ENCODE peak calls at places on chromosomes 3 and 15, in five cellular contexts. G is K562, X is fibroblast of lung, I is choroid plexus epithelial cell, Y is GM12878. E is an unnamed sample.

GRCh38 chr3:39548282-39548681 is 80.8 kb downstream of the MOBP start:
- DNase-seq in G (no peak), X (no peak), I (peak; percentile 28), Y (no peak), E (peak; percentile 35)

GRCh38 chr3:9222049-9222448 is 27.4 kb downstream of the SRGAP3 start:
- DNase-seq in G (no peak), X (no peak), I (no peak), Y (no peak), E (no peak)

GRCh38 chr15:97692317-97693015 is 268.0 kb upstream of the ARRDC4 start:
- DNase-seq in G (no peak), X (no peak), I (no peak), Y (no peak), E (no peak)

GRCh38 chr15:67149859-67150824 is 84.7 kb downstream of the SMAD3 start:
- DNase-seq in G (peak; percentile 60), X (peak; percentile 99), I (peak; percentile 99), Y (peak; percentile 51), E (peak; percentile 97)

GRCh38 chr3:157156844-157157635 is 2.9 kb downstream of the CCNL1 start:
- DNase-seq in G (peak; percentile 35), X (peak; percentile 40), I (no peak), Y (no peak), E (no peak)

GRCh38 chr3:116111765-116112164 is 333.5 kb downstream of the LSAMP start:
- DNase-seq in G (no peak), X (no peak), I (no peak), Y (no peak), E (no peak)

GRCh38 chr3:138089091-138089490 is 26.3 kb downstream of the DZIP1L start:
- DNase-seq in G (no peak), X (peak; percentile 64), I (peak; percentile 63), Y (no peak), E (peak; percentile 78)

GRCh38 chr15:75063889-75064288 is 40.5 kb downstream of the PPCDC start:
- DNase-seq in G (no peak), X (no peak), I (no peak), Y (no peak), E (no peak)

GRCh38 chr15:75904241-75904631 is 558 bp downstream of the FBXO22 start:
- DNase-seq in G (no peak), X (peak; percentile 51), I (peak; percentile 59), Y (no peak), E (peak; percentile 57)

GRCh38 chr3:43870844-43871626 is 180.3 kb downstream of the ABHD5 start:
- DNase-seq in G (no peak), X (peak; percentile 18), I (no peak), Y (no peak), E (no peak)

GRCh38 chr3:128188958-128189357 is 35.7 kb downstream of the EEFSEC start:
- DNase-seq in G (no peak), X (peak; percentile 25), I (no peak), Y (no peak), E (no peak)

GRCh38 chr15:32993285-32993684 is 201.2 kb downstream of the FMN1 start:
- DNase-seq in G (no peak), X (no peak), I (peak; percentile 60), Y (no peak), E (peak; percentile 29)

GRCh38 chr15:92617197-92618037 is 38.2 kb downstream of the FAM174B start:
- DNase-seq in G (peak; percentile 87), X (peak; percentile 87), I (peak; percentile 94), Y (no peak), E (no peak)

GRCh38 chr3:148999806-149000205 is 8.5 kb downstream of the GYG1 start:
- DNase-seq in G (no peak), X (peak; percentile 27), I (peak; percentile 73), Y (no peak), E (no peak)

GRCh38 chr15:77834276-77834990 is 201.7 kb upstream of the LINGO1 start:
- DNase-seq in G (no peak), X (no peak), I (no peak), Y (no peak), E (no peak)

GRCh38 chr3:185312006-185312405 is 50.9 kb upstream of the MAP3K13 start:
- DNase-seq in G (no peak), X (no peak), I (no peak), Y (no peak), E (no peak)

GRCh38 chr3:152026033-152026556 is 152.7 kb downstream of the SUCNR1 start:
- DNase-seq in G (no peak), X (peak; percentile 85), I (peak; percentile 89), Y (no peak), E (peak; percentile 66)

GRCh38 chr3:100463646-100464155 is 28.7 kb upstream of the TMEM45A start:
- DNase-seq in G (no peak), X (peak; percentile 11), I (no peak), Y (no peak), E (no peak)

GRCh38 chr15:57586661-57587404 is 4.9 kb upstream of the MYZAP start:
- DNase-seq in G (no peak), X (no peak), I (no peak), Y (no peak), E (no peak)

GRCh38 chr15:73957276-73957675 is 31.0 kb downstream of the LOXL1 start:
- DNase-seq in G (no peak), X (no peak), I (no peak), Y (no peak), E (no peak)

GRCh38 chr3:18538463-18538862 is 113.3 kb upstream of the SATB1 start:
- DNase-seq in G (no peak), X (no peak), I (no peak), Y (no peak), E (no peak)

GRCh38 chr15:33908396-33908795 is 59.9 kb upstream of the CHRM5 start:
- DNase-seq in G (no peak), X (peak; percentile 71), I (peak; percentile 28), Y (no peak), E (peak; percentile 15)

GRCh38 chr15:32659340-32659831 is 17.9 kb downstream of the SCG5 start:
- DNase-seq in G (no peak), X (peak; percentile 84), I (peak; percentile 57), Y (no peak), E (peak; percentile 85)

GRCh38 chr15:92418864-92419263 is 25.2 kb downstream of the ST8SIA2 start:
- DNase-seq in G (peak; percentile 27), X (no peak), I (no peak), Y (no peak), E (no peak)

GRCh38 chr15:95470997-95471692 is 859.4 kb upstream of the NR2F2 start:
- DNase-seq in G (no peak), X (peak; percentile 55), I (peak; percentile 87), Y (no peak), E (no peak)

DNA sequence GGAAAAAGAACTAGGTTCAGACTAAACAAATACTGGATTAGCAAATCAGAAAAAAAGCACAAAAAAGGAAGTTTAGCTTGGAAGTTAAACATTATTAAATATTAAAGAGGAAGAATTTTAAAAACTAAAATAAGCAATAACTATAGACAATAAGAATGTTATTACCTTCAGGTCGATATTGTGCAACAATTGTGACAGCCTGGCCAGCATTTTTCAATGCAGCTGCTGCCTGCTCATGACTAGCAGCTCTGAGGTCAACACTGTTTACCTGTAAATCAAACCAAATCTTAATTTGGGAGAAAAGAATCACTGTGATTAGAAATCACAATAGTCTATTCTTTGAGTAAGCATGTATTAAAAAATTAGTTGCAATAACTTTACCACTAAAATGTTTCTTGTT is 75.1 kb upstream of the MELTF start:
- DNase-seq in G (no peak), X (no peak), I (peak; percentile 62), Y (no peak), E (no peak)
- H3K4me3 ChIP-seq in G (no peak overlapping the region), X (no peak overlapping the region), I (no peak overlapping the region), Y (no peak overlapping the region), E (no peak overlapping the region)

GRCh38 chr3:139771331-139771730 is 93.6 kb upstream of the NMNAT3 start:
- DNase-seq in G (no peak), X (no peak), I (peak; percentile 61), Y (no peak), E (no peak)

GRCh38 chr3:139774570-139775302 is 97.0 kb upstream of the NMNAT3 start:
- DNase-seq in G (no peak), X (peak; percentile 88), I (peak; percentile 90), Y (no peak), E (no peak)

GRCh38 chr3:139770577-139770976 is 92.8 kb upstream of the NMNAT3 start:
- DNase-seq in G (no peak), X (no peak), I (no peak), Y (no peak), E (no peak)

DNA sequence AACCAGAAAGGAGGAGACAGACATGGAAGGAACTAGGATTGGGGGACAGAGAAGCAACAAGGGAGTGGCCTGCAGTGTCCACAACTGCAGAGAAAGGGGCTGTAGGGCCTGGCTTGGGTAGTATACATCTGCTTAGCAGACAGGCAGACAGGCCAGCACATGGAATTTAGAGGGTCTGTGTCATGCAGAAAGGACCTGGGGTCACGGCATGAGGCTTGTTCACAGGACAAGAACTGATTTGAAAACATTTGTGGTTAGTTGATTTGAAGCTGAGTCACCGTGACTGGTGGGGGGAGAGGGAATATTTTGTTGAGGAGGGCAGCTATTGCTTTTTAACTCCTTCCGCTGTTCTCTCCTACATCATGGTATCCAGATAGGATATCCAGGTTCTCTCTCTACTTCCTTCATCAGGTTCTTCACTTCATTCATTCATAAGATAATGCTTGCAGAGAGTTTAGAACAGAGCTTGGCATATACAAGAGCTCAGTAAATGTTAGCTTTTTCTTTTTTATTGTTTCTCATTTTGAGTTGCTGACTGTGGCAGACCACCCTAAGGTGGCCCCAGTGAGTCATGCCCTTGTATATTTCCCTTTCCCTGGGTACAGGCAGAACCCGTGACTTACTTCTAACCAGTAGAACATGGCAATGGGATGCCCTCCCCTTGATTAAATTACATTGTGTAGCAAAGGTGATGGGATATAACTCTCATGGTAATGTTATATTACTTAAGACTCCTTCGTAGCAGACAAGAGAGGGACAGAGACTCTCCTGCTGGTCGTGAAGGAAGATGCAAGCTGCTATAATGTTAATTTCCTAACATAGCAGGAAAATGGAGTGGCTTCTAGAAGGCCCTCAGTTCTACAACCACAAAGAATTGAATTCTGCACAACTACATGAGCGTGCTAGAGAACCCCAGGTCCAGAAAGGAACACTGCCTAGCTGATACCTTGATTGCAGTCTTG is 95.0 kb upstream of the NMNAT3 start:
- DNase-seq in G (no peak), X (peak; percentile 100), I (peak; percentile 98), Y (no peak), E (peak; percentile 66)
- TF ChIP-seq CTCF in G (no peak), X (peak; percentile 41), I (peak; percentile 51), Y (no peak), E (no peak)

GRCh38 chr3:55042591-55042990 is 114.7 kb upstream of the LRTM1 start:
- DNase-seq in G (no peak), X (no peak), I (peak; percentile 53), Y (no peak), E (peak; percentile 21)
- H3K4me3 ChIP-seq in G (no peak overlapping the region), X (no peak overlapping the region), I (no peak overlapping the region), Y (no peak overlapping the region), E (no peak overlapping the region)

DNA sequence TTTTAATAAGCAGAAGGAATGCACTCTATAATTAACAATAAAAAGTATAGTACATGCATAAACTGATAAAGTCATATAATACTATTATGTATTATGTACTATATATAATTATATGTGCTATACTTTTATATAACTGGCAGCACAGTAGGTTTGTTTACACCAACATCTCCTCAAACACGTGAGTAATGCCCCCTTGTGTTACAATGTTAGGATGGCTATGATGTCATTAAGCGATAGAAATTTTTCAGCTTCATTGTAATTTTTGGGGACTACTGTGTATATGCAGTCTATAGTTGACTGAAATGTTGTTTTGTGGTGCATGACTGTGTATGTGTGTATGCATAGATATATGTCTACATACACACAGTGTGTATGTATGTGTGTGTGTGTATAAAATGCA is 100.6 kb downstream of the SLMAP start:
- DNase-seq in G (no peak), X (peak; percentile 18), I (peak; percentile 40), Y (no peak), E (no peak)
- TF ChIP-seq CTCF in G (peak; percentile 8), X (peak; percentile 27), I (peak; percentile 31), Y (no peak), E (no peak)